ENCODE peak calls at places on chromosomes 12 and 14, in eight cellular contexts. Z is Calu3, K is GM13977, P is kidney, T is RKO, R is fibroblast of lung, Q is GM10248, U is neural progenitor cell. Y is an unnamed sample.

GRCh38 chr12:53757095-53757770 is 5.5 kb upstream of the CISTR start:
- DNase-seq in Z (peak; percentile 93), K (peak; percentile 89), P (peak; percentile 89), T (peak; percentile 20), R (peak; percentile 51), Q (peak; percentile 89), U (peak; percentile 94), Y (peak; percentile 88)

GRCh38 chr14:81509321-81509720 is 24.3 kb downstream of the SEL1L start:
- DNase-seq in Z (no peak), K (no peak), P (no peak), T (no peak), R (no peak), Q (no peak), U (no peak), Y (no peak)

GRCh38 chr14:76195003-76195402 is 43.3 kb downstream of the GPATCH2L start:
- DNase-seq in Z (no peak), K (no peak), P (no peak), T (no peak), R (no peak), Q (no peak), U (no peak), Y (no peak)

GRCh38 chr14:100079606-100080005 is 14.4 kb downstream of the EVL start:
- DNase-seq in Z (no peak), K (no peak), P (no peak), T (no peak), R (no peak), Q (no peak), U (no peak), Y (no peak)

GRCh38 chr14:104686624-104687517 is 2.5 kb upstream of the INF2 start:
- DNase-seq in Z (no peak), K (no peak), P (peak; percentile 84), T (no peak), R (no peak), Q (no peak), U (peak; percentile 1), Y (no peak)

GRCh38 chr14:96254696-96255095 is 1.3 kb upstream of the BDKRB1 start:
- DNase-seq in Z (no peak), K (no peak), P (no peak), T (no peak), R (no peak), Q (no peak), U (no peak), Y (no peak)

GRCh38 chr12:93802698-93803097 is 125.5 kb downstream of the CRADD start:
- DNase-seq in Z (no peak), K (no peak), P (no peak), T (no peak), R (peak; percentile 40), Q (no peak), U (no peak), Y (no peak)

GRCh38 chr12:131217024-131217586 is 263.4 kb downstream of the ADGRD1 start:
- DNase-seq in Z (no peak), K (no peak), P (no peak), T (no peak), R (no peak), Q (no peak), U (no peak), Y (peak; percentile 27)

GRCh38 chr14:103693514-103693913 is 21.7 kb downstream of the XRCC3 start:
- DNase-seq in Z (peak; percentile 46), K (no peak), P (peak; percentile 77), T (no peak), R (no peak), Q (no peak), U (no peak), Y (no peak)

GRCh38 chr14:58864751-58865519 is 227.2 kb downstream of the DACT1 start:
- DNase-seq in Z (no peak), K (no peak), P (no peak), T (no peak), R (peak; percentile 87), Q (no peak), U (no peak), Y (no peak)

GRCh38 chr12:14949631-14950030 is 11.3 kb upstream of the ERP27 start:
- DNase-seq in Z (no peak), K (no peak), P (peak; percentile 41), T (no peak), R (no peak), Q (no peak), U (no peak), Y (no peak)

GRCh38 chr14:65403231-65403630 is 9.3 kb upstream of the FUT8 start:
- DNase-seq in Z (no peak), K (no peak), P (no peak), T (no peak), R (peak; percentile 45), Q (no peak), U (no peak), Y (no peak)

GRCh38 chr12:67517181-67517887 is 131.2 kb upstream of the DYRK2 start:
- DNase-seq in Z (peak; percentile 87), K (no peak), P (no peak), T (no peak), R (peak; percentile 91), Q (no peak), U (no peak), Y (no peak)

GRCh38 chr12:101594700-101595099 is at the start of gene MYBPC1:
- DNase-seq in Z (no peak), K (no peak), P (no peak), T (no peak), R (no peak), Q (no peak), U (peak; percentile 24), Y (peak; percentile 35)

GRCh38 chr14:38282941-38283340 is 27.0 kb upstream of the CLEC14A start:
- DNase-seq in Z (no peak), K (no peak), P (no peak), T (no peak), R (no peak), Q (no peak), U (no peak), Y (no peak)